ENCODE peak calls at places on chromosomes 5 and 9, in four cellular contexts. O is lung, L is B cell, U is IMR-90. E is an unnamed sample.
A peak's percentile ranks its signal among the peaks of the same experiment; 100 is the strongest.

GRCh38 chr5:167804512-167805220 is 486.8 kb upstream of the WWC1 start:
- DNase-seq in L (no peak), O (no peak), U (no peak), E (no peak)

GRCh38 chr5:82635561-82636288 is 357.6 kb upstream of the RPS23 start:
- DNase-seq in U (peak; percentile 86), L (no peak), O (no peak), E (peak; percentile 66)

GRCh38 chr9:28396058-28396457 is 822.8 kb upstream of the C9orf72 start:
- DNase-seq in U (no peak), L (no peak), O (no peak), E (no peak)

GRCh38 chr5:122311400-122311887 is 593 bp upstream of the SNCAIP start:
- DNase-seq in L (no peak), U (no peak), O (no peak), E (no peak)

GRCh38 chr9:76687861-76688374 is 76.3 kb upstream of the PCA3 start:
- DNase-seq in L (no peak), O (no peak), U (peak; percentile 69), E (no peak)

GRCh38 chr5:167511-167910 is 23.8 kb upstream of the LRRC14B start:
- DNase-seq in O (no peak), L (no peak), U (peak; percentile 14), E (no peak)

GRCh38 chr5:27315541-27316282 is 277.3 kb upstream of the CDH9 start:
- DNase-seq in L (no peak), U (peak; percentile 77), O (no peak), E (no peak)

GRCh38 chr5:132489871-132490483 is 596 bp downstream of the IRF1 start:
- DNase-seq in L (no peak), O (peak; percentile 58), U (peak; percentile 43), E (no peak)

GRCh38 chr5:57566914-57567313 is 84.3 kb upstream of the ACTBL2 start:
- DNase-seq in L (no peak), U (peak; percentile 89), O (no peak), E (no peak)

GRCh38 chr5:36607114-36607561 is 732 bp downstream of the SLC1A3 start:
- DNase-seq in U (peak; percentile 30), L (no peak), O (no peak), E (peak; percentile 42)

GRCh38 chr5:137617806-137618205 is 118.1 kb downstream of the KLHL3 start:
- DNase-seq in U (peak; percentile 55), O (no peak), L (no peak), E (no peak)

GRCh38 chr5:81253875-81254274 is 20.8 kb downstream of the CKMT2 start:
- DNase-seq in U (no peak), O (no peak), L (no peak), E (no peak)

GRCh38 chr5:89204766-89205165 is 321.8 kb upstream of the MEF2C start:
- DNase-seq in O (no peak), U (no peak), L (no peak), E (no peak)

GRCh38 chr5:140642718-140643117 is 3.5 kb downstream of the TMCO6 start:
- DNase-seq in U (peak; percentile 45), O (no peak), L (no peak), E (no peak)

GRCh38 chr9:93486269-93486668 is 32.9 kb upstream of the FAM120AOS start:
- DNase-seq in O (no peak), L (no peak), U (peak; percentile 38), E (no peak)

DNA sequence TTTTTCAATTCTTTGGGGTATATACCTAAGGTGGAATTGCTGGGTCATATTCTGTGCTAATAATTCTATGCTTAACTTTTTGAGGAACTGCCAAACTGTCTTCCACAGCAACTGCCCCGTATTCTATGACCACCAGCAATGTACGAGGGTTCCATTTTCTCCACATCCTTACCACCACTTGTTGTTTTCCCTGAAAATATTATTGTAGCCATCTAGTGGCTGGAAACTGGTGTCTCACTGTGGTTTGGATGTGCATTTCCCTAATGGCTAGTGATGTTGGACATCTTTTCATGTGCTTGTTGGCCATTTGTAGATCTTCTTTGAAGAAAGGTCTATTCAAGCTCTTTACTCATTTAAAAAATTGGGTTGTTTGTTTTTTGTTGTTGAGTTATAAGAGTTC is 30.7 kb downstream of the MSX2 start:
- DNase-seq in U (peak; percentile 22), L (no peak), O (no peak), E (no peak)
- TF ChIP-seq CTCF in U (peak; percentile 48), L (no peak), O (no peak), E (peak; percentile 48)

GRCh38 chr5:2014058-2014610 is 131.4 kb upstream of the IRX4 start:
- DNase-seq in L (no peak), U (no peak), O (no peak), E (no peak)
- TF ChIP-seq CTCF in L (no peak), U (no peak), O (no peak), E (no peak)

GRCh38 chr9:37398464-37399025 is 24.0 kb upstream of the GRHPR start:
- DNase-seq in L (no peak), U (no peak), O (no peak), E (no peak)
- TF ChIP-seq CTCF in L (no peak), U (no peak), O (no peak), E (no peak)

DNA sequence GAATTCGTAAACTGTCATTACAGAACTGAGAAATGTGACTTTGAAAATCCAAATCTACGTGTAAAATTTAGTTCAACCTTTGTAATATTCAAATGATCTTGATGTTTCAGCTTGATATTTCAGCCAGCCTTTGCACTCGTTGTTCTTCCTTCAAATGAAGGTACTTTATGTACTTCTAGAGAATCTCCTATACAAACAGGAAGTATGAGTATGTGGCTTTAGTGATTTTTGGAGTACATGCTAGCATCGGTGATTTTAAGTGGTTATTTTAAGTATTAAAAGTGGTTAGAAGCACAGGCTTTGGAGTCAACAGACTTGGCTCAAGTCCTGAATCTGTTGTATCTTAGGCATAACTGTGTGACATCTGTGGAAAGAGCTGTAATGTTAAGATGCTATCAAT is 397.9 kb downstream of the ADGRV1 start:
- DNase-seq in O (no peak), L (no peak), U (no peak), E (no peak)
- TF ChIP-seq CTCF in O (no peak), L (no peak), U (no peak), E (no peak)

GRCh38 chr9:4762889-4763521 is 22.0 kb upstream of the AK3 start:
- DNase-seq in O (peak; percentile 46), L (no peak), U (no peak), E (no peak)
- TF ChIP-seq CTCF in O (no peak), L (peak; percentile 49), U (no peak), E (no peak)

DNA sequence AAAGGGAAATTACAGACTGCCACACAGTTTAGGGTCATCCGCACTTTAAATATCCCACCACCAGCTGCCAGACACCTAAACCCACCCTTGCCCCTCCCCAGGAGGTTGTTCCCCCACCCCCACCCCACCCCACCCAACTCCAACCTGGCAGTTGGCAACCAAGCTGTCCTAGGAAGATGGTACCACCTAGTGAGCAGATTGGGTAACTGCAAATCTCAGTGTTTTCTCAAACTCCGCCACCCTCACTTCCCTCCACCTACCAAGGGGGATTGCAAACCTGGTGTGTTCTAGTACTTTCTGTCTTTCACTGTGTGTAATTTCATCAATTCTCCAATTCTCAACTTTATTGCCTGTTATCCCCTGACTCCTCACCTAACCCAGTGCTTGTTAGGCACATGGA is 323.8 kb upstream of the IRX2 start:
- DNase-seq in O (no peak), L (no peak), U (no peak), E (no peak)
- TF ChIP-seq CTCF in O (no peak), L (no peak), U (no peak), E (no peak)

GRCh38 chr9:123724211-123724831 is 205.6 kb downstream of the DENND1A start:
- DNase-seq in U (peak; percentile 57), O (no peak), L (no peak), E (no peak)
- TF ChIP-seq CTCF in U (peak; percentile 41), O (no peak), L (no peak), E (no peak)

E was measured in Caco-2.